ENCODE peak calls at places on chromosomes 12 and 14, in ten cellular contexts. C is Calu3, I is tibial nerve, W is astrocyte, O is D721Med, H is LNCaP clone FGC, Q is HFF-Myc, T is fibroblast of lung, G is AG10803, K is type B pancreatic cell. N is an unnamed sample.

GRCh38 chr12:13173537-13173936 is 23.0 kb upstream of the EMP1 start:
- DNase-seq in C (peak), I (peak), W (peak), O (no peak), H (no peak), Q (peak), T (peak), G (peak), K (no peak), N (peak)

GRCh38 chr14:95143813-95144620 is 13.3 kb downstream of the DICER1 start:
- DNase-seq in C (no peak), I (no peak), W (no peak), O (no peak), H (no peak), Q (no peak), T (peak), G (peak), K (no peak), N (peak)

GRCh38 chr12:14111230-14111865 is 129.9 kb upstream of the GRIN2B start:
- DNase-seq in C (peak), I (no peak), W (no peak), O (no peak), H (peak), Q (no peak), T (no peak), G (no peak), K (no peak), N (peak)

GRCh38 chr14:39946796-39947195 is 514.6 kb upstream of the FBXO33 start:
- DNase-seq in C (no peak), I (no peak), W (peak), O (no peak), H (no peak), Q (no peak), T (no peak), G (no peak), K (no peak), N (no peak)

GRCh38 chr12:52146822-52147366 is 44.9 kb downstream of the KRT80 start:
- DNase-seq in C (no peak), I (no peak), W (no peak), O (no peak), H (no peak), Q (no peak), T (no peak), G (no peak), K (no peak), N (no peak)

GRCh38 chr14:75298187-75298985 is 19.8 kb downstream of the FOS start:
- DNase-seq in C (no peak), I (no peak), W (no peak), O (no peak), H (no peak), Q (no peak), T (peak), G (no peak), K (no peak), N (no peak)

GRCh38 chr12:122190842-122191668 is 8.1 kb downstream of the LRRC43 start:
- DNase-seq in C (peak), I (no peak), W (peak), O (peak), H (peak), Q (no peak), T (peak), G (peak), K (no peak), N (peak)

GRCh38 chr14:81406863-81407262 is 6.7 kb upstream of the STON2 start:
- DNase-seq in C (no peak), I (peak), W (peak), O (no peak), H (peak), Q (no peak), T (peak), G (peak), K (no peak), N (no peak)

GRCh38 chr12:2745655-2746054 is 49.1 kb upstream of the FKBP4 start:
- DNase-seq in C (no peak), I (no peak), W (no peak), O (no peak), H (no peak), Q (no peak), T (peak), G (peak), K (no peak), N (no peak)

DNA sequence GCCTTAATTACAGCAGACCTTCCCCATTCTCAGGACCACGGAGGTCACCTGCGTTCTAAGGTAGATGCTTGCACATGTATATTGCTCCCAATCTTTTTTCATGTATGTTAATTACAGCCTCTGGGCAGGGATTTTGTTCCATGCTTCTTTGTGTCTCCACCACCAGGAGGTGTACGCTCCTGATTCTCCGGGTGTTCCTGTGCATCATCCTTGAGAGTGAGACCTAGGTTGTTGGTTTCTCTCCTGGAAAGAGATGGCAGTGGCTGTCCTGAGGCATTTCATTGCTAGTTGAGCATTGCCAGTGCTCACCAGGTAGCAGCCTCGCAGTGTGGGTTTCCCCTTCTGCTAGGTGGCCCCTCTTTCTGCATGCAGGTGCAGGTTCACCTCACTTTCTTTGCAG is 52.8 kb downstream of the KCNK13 start:
- DNase-seq in C (no peak), I (no peak), W (no peak), O (no peak), H (no peak), Q (no peak), T (no peak), G (no peak), K (no peak), N (no peak)
- TF ChIP-seq CTCF in C (no peak), I (no peak), W (no peak), O (no peak), H (peak), Q (no peak), T (no peak), G (no peak), K (peak), N (no peak)

DNA sequence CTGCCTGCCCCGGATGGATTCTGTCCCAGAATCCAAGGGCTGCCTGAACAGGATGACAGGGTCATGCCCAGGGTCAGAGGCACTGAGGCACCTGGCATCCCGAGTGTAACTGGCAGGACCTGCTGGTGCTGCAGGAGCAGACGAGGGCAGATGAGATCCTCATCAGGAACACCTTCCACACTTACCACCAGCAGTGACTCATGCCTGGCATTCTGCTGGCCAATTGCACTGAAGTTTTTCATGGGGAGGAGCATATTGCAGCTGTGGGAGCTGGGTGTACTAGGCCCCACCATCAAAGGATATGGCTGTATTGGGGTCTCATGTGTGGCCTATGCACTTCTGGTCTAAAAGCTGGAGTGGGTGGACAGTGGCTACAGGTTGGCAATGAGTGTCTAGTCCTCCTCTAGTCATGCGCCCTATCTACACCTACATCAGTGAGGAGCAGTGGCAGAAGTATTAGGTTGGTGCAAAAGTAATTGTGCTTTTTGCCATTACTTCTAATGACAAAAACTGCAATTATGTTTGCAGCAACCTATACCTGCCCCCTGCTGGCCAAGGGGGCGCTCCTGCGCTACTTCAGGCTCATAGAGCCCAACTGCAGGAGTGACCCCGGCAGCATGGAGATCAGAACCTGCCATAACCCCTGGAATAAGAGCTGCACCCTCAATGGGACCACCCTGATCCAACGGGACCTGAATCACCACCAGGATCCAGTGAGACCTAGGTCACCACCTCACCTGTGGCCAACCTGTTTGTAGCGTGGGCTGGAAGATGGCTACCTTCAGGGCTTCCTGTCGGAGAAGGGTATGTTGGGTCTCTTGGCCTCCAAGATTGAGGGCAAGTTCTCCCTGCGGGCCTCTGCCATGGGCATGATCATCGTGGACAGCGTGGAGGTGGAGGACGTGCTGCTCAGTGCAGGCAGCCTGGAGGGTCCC is 8.0 kb upstream of the C12orf42 start:
- DNase-seq in C (no peak), I (no peak), W (no peak), O (no peak), H (peak), Q (no peak), T (no peak), G (no peak), K (no peak), N (peak)
- TF ChIP-seq CTCF in C (peak), I (no peak), W (no peak), O (peak), H (peak), Q (peak), T (no peak), G (peak), K (peak), N (peak)

DNA sequence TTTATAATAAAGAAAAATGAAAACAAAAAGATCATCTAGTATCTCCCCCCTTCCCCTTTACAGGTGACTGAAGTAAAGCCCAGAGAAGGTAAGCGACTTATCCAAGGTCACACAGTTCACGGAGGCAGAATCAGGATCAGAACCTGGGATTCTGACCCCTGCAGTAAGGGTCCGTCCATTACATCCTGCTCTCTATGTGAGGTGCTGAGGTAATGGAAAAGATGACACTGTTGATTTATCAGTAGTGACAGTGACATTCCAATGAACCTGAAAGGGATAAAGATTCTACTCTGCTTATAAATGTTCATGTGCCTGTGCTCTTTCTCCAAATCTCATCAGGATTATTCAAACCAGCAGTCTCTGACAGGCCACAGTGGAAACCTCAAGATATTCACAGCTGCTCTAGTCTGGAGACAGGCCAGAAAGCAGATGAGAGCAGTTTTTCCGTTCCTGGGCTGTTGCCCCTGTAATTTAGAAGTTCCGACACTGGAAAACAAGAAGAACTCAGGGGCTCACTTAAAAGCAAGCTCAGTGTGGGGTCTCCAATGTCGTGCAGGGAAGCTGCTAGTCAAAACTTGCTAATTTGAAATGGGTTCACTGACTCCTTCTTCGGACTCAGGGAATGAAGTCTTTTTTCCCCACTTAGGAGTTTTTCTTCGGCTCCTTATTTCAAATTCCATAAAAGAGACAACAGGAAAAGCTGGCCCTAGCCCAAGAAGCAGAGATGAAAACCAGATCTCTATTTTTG is 131.7 kb upstream of the EEA1 start:
- DNase-seq in C (no peak), I (peak), W (peak), O (no peak), H (no peak), Q (peak), T (peak), G (peak), K (no peak), N (peak)
- TF ChIP-seq CTCF in C (no peak), I (no peak), W (no peak), O (no peak), H (no peak), Q (no peak), T (peak), G (peak), K (peak), N (no peak)

GRCh38 chr12:54824402-54824801 is 29.9 kb upstream of the MUCL1 start:
- DNase-seq in C (no peak), I (no peak), W (no peak), O (no peak), H (no peak), Q (no peak), T (no peak), G (no peak), K (no peak), N (no peak)
- TF ChIP-seq CTCF in C (peak), I (no peak), W (no peak), O (no peak), H (no peak), Q (no peak), T (no peak), G (peak), K (peak), N (no peak)

DNA sequence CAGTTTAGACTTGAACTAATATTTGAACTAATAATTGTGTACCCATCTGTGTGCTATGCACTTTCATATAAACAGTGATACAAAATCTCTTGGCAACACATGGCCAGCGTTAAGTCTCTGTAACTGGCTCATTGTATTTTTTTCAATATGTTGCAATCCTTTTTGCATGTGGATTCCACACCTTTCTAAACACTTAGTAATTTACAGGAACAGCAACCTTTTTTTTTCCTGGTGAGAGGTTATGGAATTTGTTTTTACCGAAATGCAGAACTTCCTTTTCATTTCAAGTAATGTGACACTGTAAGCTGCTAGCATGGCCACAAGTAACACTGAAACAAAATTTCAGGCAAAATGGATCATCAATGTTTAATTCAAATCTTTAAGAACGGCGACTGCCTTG is 45.4 kb upstream of the EPS8 start:
- DNase-seq in C (no peak), I (no peak), W (peak), O (no peak), H (no peak), Q (no peak), T (no peak), G (peak), K (no peak), N (no peak)
- TF ChIP-seq CTCF in C (no peak), I (no peak), W (no peak), O (no peak), H (no peak), Q (no peak), T (no peak), G (no peak), K (no peak), N (no peak)

GRCh38 chr14:21991130-21991529 is 317.5 kb upstream of the OR4E1 start:
- DNase-seq in C (no peak), I (no peak), W (no peak), O (no peak), H (no peak), Q (no peak), T (no peak), G (no peak), K (no peak), N (no peak)

GRCh38 chr14:21989090-21989489 is 315.5 kb upstream of the OR4E1 start:
- DNase-seq in C (no peak), I (no peak), W (no peak), O (no peak), H (no peak), Q (no peak), T (no peak), G (no peak), K (no peak), N (no peak)

GRCh38 chr14:21988413-21988812 is 314.8 kb upstream of the OR4E1 start:
- DNase-seq in C (no peak), I (no peak), W (no peak), O (no peak), H (no peak), Q (no peak), T (no peak), G (no peak), K (no peak), N (no peak)

GRCh38 chr14:21987937-21988336 is 314.3 kb upstream of the OR4E1 start:
- DNase-seq in C (peak), I (no peak), W (no peak), O (no peak), H (no peak), Q (no peak), T (peak), G (peak), K (no peak), N (no peak)

DNA sequence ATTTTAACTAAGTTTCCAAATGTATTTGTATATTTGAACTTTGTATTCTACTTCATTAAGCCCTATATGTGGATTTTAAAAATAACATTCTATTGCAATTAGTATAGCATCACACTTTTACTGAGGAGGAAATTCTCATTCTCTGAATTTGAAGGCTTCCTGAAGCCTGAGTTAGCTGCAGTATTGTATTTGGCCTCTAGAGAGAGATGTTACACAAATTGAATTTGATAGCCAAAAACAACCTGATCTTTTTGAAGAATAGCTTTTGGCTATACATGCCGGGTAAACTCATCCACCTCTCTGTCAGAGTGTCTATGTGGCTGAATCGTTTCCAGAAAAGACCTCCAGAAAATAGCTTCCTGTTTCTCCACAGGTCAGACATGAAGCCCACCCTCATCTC is 316.5 kb upstream of the OR4E1 start:
- DNase-seq in C (no peak), I (no peak), W (no peak), O (no peak), H (no peak), Q (no peak), T (no peak), G (no peak), K (no peak), N (no peak)
- TF ChIP-seq CTCF in C (peak), I (peak), W (peak), O (peak), H (peak), Q (peak), T (peak), G (peak), K (peak), N (no peak)

GRCh38 chr12:75322464-75322863 is 7.7 kb downstream of the CAPS2 start:
- DNase-seq in C (no peak), I (no peak), W (peak), O (no peak), H (no peak), Q (no peak), T (peak), G (peak), K (no peak), N (no peak)

GRCh38 chr12:75327642-75328041 is 2.5 kb downstream of the CAPS2 start:
- DNase-seq in C (no peak), I (no peak), W (no peak), O (no peak), H (no peak), Q (no peak), T (no peak), G (no peak), K (no peak), N (no peak)

GRCh38 chr12:75317784-75318183 is 12.3 kb downstream of the CAPS2 start:
- DNase-seq in C (no peak), I (no peak), W (no peak), O (no peak), H (no peak), Q (no peak), T (no peak), G (no peak), K (no peak), N (no peak)

DNA sequence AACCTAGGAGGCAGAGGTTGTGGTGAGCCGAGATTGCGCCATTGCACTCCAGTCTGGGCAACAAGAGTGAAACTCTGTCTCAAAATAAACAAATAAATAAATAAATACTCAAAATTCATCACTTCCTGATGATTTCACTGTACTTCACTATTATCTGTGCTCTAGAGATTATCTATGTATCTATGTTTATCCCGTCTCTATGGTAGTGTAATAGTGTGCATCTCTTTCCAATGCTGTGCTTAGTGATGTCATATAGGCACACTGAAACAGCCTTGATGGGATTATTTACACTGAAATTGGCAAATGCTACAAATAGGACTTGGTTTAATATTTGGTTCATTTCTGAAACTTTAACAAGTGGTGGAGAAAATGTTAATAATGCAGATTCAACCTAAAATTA is 6.5 kb downstream of the CAPS2 start:
- DNase-seq in C (no peak), I (no peak), W (no peak), O (no peak), H (no peak), Q (no peak), T (no peak), G (no peak), K (no peak), N (no peak)
- TF ChIP-seq CTCF in C (no peak), I (no peak), W (no peak), O (no peak), H (no peak), Q (no peak), T (no peak), G (no peak), K (no peak), N (no peak)

GRCh38 chr14:73283592-73284379 is 46.5 kb downstream of the PAPLN start:
- DNase-seq in C (no peak), I (no peak), W (peak), O (no peak), H (no peak), Q (no peak), T (peak), G (peak), K (no peak), N (no peak)
- TF ChIP-seq CTCF in C (no peak), I (peak), W (peak), O (peak), H (peak), Q (peak), T (peak), G (peak), K (peak), N (no peak)

GRCh38 chr14:52798826-52799225 is 7.4 kb upstream of the GNPNAT1 start:
- DNase-seq in C (no peak), I (no peak), W (no peak), O (no peak), H (no peak), Q (no peak), T (no peak), G (no peak), K (no peak), N (no peak)
- TF ChIP-seq CTCF in C (no peak), I (no peak), W (no peak), O (no peak), H (no peak), Q (no peak), T (no peak), G (no peak), K (no peak), N (no peak)

N was measured in GM10248.